ENCODE peak calls at places on chromosome 1, in four cellular contexts. One of them, this sample, is unnamed.

GRCh38 chr1:214241060-214241459 is 39.9 kb upstream of the SMYD2 start:
- DNase-seq in GM23248: peak
- DNase-seq in IMR-90: peak
- DNase-seq in Peyer's patch: no peak
- DNase-seq in this sample: peak

GRCh38 chr1:211371406-211372105 is 44.9 kb downstream of the TRAF5 start:
- DNase-seq in GM23248: no peak
- DNase-seq in IMR-90: peak
- DNase-seq in Peyer's patch: no peak
- DNase-seq in this sample: peak

GRCh38 chr1:163366555-163366954 is 44.8 kb downstream of the NUF2 start:
- DNase-seq in GM23248: no peak
- DNase-seq in IMR-90: no peak
- DNase-seq in Peyer's patch: no peak
- DNase-seq in this sample: no peak

GRCh38 chr1:178279287-178279686 is 185.4 kb downstream of the RASAL2 start:
- DNase-seq in GM23248: no peak
- DNase-seq in IMR-90: no peak
- DNase-seq in Peyer's patch: no peak
- DNase-seq in this sample: peak

GRCh38 chr1:178946855-178947687 is 76.2 kb upstream of the ANGPTL1 start:
- DNase-seq in GM23248: no peak
- DNase-seq in IMR-90: no peak
- DNase-seq in Peyer's patch: no peak
- DNase-seq in this sample: no peak

GRCh38 chr1:57468661-57469523 is 45.0 kb upstream of the DAB1 start:
- DNase-seq in GM23248: peak
- DNase-seq in IMR-90: peak
- DNase-seq in Peyer's patch: no peak
- DNase-seq in this sample: peak

GRCh38 chr1:25875154-25875855 is at the start of gene PAQR7:
- DNase-seq in GM23248: peak
- DNase-seq in IMR-90: peak
- DNase-seq in Peyer's patch: peak
- DNase-seq in this sample: peak

GRCh38 chr1:221742555-221743415 is 896 bp upstream of the DUSP10 start:
- DNase-seq in GM23248: peak
- DNase-seq in IMR-90: peak
- DNase-seq in Peyer's patch: peak
- DNase-seq in this sample: peak

GRCh38 chr1:23636009-23636408 is 55.6 kb upstream of the RPL11 start:
- DNase-seq in GM23248: no peak
- DNase-seq in IMR-90: no peak
- DNase-seq in Peyer's patch: no peak
- DNase-seq in this sample: no peak

GRCh38 chr1:224691106-224691505 is 75.0 kb downstream of the CNIH3 start:
- DNase-seq in GM23248: no peak
- DNase-seq in IMR-90: no peak
- DNase-seq in Peyer's patch: no peak
- DNase-seq in this sample: no peak

GRCh38 chr1:109263597-109264378 is 14.4 kb downstream of the CELSR2 start:
- DNase-seq in GM23248: peak
- DNase-seq in IMR-90: peak
- DNase-seq in Peyer's patch: peak
- DNase-seq in this sample: peak

GRCh38 chr1:15584489-15585363 is at the start of gene AGMAT:
- DNase-seq in GM23248: peak
- DNase-seq in IMR-90: no peak
- DNase-seq in Peyer's patch: peak
- DNase-seq in this sample: peak

DNA sequence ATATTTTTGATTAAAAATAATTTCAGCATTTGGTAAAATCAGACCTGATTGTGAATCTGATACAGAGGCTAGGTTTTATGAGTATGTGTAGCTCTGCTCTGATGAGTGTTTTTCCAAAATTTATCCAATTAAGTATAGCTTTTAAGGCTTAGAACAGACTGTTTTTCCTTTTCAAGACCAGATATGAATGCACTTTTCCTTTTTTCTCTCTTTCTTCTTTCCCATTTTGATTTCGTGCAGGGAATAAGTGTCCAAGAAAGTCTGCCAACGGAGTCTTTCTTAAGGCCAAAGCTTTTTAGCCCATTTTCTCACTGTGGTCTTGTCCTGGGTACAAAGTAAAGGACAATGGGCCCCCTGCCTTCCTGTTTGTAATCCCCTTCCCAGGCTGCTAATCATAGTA is 2.8 kb downstream of the KIF1B start:
- DNase-seq in GM23248: peak
- DNase-seq in IMR-90: no peak
- DNase-seq in Peyer's patch: no peak
- DNase-seq in this sample: no peak
- H3K27ac ChIP-seq in GM23248: peak
- H3K27ac ChIP-seq in IMR-90: no peak
- H3K27ac ChIP-seq in Peyer's patch: no peak
- H3K27ac ChIP-seq in this sample: no peak

DNA sequence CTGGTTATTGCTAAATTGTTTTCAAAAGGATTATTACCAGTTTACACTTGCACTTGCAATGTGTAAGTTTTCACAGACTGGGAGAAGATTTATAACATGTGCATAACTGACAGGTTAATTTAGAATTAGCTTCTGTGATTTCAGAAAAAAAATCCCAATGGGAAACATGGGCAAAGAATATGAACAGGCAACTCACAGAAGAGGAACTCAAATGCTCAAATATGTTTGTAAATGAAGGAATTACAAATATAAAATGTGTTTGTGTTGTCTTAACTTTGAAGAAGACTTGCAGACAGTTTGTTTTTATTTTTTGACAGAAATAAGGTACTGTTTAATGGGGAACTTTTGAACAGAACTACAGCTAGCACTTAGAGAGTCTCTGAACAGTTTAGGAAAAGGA is 8.4 kb downstream of the TSEN15 start:
- DNase-seq in GM23248: no peak
- DNase-seq in IMR-90: no peak
- DNase-seq in Peyer's patch: no peak
- DNase-seq in this sample: no peak
- H3K27ac ChIP-seq in GM23248: peak
- H3K27ac ChIP-seq in IMR-90: peak
- H3K27ac ChIP-seq in Peyer's patch: no peak
- H3K27ac ChIP-seq in this sample: no peak

DNA sequence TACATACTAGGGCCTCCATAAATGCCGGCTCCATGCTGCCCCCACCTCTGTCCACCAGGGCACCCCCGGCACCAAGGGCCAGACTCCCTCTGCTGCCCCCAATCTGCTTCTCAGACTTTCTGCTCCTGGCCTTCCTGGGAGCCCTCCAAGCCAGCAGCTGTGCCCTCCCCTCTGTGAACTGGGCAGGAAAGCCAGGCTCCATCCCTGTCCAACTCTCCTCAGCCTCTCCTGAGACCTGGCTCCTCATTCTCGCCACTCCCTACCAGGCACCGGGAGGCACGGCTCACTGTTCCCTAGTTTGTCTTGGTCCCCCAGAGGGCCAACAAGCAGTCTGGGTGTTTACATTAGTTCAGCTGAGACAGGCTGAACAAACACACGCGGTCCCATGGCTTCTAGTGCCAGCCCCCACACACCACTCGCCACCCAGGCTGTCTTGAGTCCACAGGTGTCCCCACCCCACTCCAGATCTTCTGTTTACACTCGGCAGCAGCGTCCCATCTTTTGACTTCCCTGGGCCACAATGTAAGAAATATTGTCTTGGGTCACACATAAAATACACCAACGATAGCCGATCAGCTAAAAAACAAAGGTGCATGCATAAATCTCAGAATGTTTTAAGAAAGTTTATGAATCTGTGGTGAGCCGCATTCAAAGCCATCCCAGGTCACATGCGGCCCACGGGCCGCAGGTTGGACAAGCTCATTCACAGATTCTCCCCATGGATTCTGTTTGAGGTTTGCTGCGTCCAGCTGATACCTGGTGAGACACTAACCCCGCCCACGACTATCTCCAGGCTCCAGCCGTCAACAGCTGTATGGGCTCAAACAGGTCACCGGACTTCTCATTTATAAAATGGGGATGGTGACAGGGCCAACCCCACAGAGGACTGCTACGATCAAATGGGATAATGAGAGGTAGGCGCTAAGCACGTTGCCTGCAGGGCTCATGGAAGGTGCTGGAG is 29.5 kb upstream of the ECE1 start:
- DNase-seq in GM23248: peak
- DNase-seq in IMR-90: no peak
- DNase-seq in Peyer's patch: no peak
- DNase-seq in this sample: no peak
- H3K27ac ChIP-seq in GM23248: peak
- H3K27ac ChIP-seq in IMR-90: peak
- H3K27ac ChIP-seq in Peyer's patch: peak
- H3K27ac ChIP-seq in this sample: no peak

GRCh38 chr1:226599636-226600238 is 51.2 kb downstream of the STUM start:
- DNase-seq in GM23248: no peak
- DNase-seq in IMR-90: no peak
- DNase-seq in Peyer's patch: no peak
- DNase-seq in this sample: no peak
- H3K27ac ChIP-seq in GM23248: no peak
- H3K27ac ChIP-seq in IMR-90: no peak
- H3K27ac ChIP-seq in Peyer's patch: no peak
- H3K27ac ChIP-seq in this sample: no peak

DNA sequence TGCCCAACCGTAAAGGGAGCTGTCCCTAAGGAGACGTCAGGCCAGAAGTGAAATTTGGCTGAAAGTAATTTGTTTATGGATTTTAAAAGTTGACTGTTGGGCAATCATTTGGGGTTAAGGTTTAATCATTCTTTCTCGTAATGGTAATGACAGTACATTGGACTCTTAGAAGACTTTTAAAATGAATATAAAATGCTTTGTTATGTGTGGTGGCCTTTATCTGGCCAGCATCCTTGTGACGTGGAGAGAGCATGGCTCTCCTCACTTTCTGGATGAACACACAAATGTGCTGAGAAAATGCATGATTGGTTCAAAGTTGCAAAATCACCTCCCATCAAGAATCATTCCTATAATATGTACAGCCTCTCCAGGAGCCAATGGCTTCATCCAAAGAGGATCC is 160.2 kb downstream of the DHRS3 start:
- DNase-seq in GM23248: peak
- DNase-seq in IMR-90: no peak
- DNase-seq in Peyer's patch: no peak
- DNase-seq in this sample: no peak
- H3K27ac ChIP-seq in GM23248: peak
- H3K27ac ChIP-seq in IMR-90: peak
- H3K27ac ChIP-seq in Peyer's patch: peak
- H3K27ac ChIP-seq in this sample: no peak

GRCh38 chr1:196651079-196651478 is 764 bp upstream of the CFH start:
- DNase-seq in GM23248: no peak
- DNase-seq in IMR-90: no peak
- DNase-seq in Peyer's patch: no peak
- DNase-seq in this sample: no peak
- H3K27ac ChIP-seq in GM23248: peak
- H3K27ac ChIP-seq in IMR-90: peak
- H3K27ac ChIP-seq in Peyer's patch: no peak
- H3K27ac ChIP-seq in this sample: no peak